ENCODE peak calls at places on chromosomes 3 and 15, in four cellular contexts. L is H9, G is fibroblast of lung, M is HCT116. H is an unnamed sample. For H3K4me1, the result is how much of the 10 kb centered on the place peaks cover.

GRCh38 chr3:194395767-194396527 is 3.1 kb downstream of the GP5 start:
- DNase-seq in G (peak), L (peak), M (no peak), H (peak)

GRCh38 chr3:160135850-160136249 is 89.4 kb upstream of the C3orf80 start:
- DNase-seq in L (no peak), M (no peak), G (no peak), H (no peak)

GRCh38 chr3:78900879-78901278 is 866.9 kb downstream of the ROBO1 start:
- DNase-seq in M (no peak), L (no peak), G (peak), H (no peak)

GRCh38 chr3:71160800-71161546 is 422.6 kb downstream of the FOXP1 start:
- DNase-seq in L (no peak), M (no peak), G (peak), H (no peak)

GRCh38 chr3:193168911-193169310 is 72.1 kb upstream of the PLAAT1 start:
- DNase-seq in M (no peak), L (no peak), G (no peak), H (no peak)

GRCh38 chr3:161403251-161403650 is 31.9 kb upstream of the SPTSSB start:
- DNase-seq in L (no peak), G (no peak), M (no peak), H (no peak)

GRCh38 chr15:88131937-88132336 is 124.6 kb downstream of the NTRK3 start:
- DNase-seq in L (no peak), M (no peak), G (no peak), H (no peak)

GRCh38 chr3:138949002-138949418 is 2.0 kb downstream of the FOXL2NB start:
- DNase-seq in L (peak), M (no peak), G (no peak), H (peak)

GRCh38 chr3:172751188-172751571 is 654 bp downstream of the ECT2 start:
- DNase-seq in M (no peak), L (no peak), G (peak), H (no peak)

GRCh38 chr15:70795311-70795665 is 31.9 kb upstream of the UACA start:
- DNase-seq in G (peak), L (no peak), M (peak), H (no peak)

GRCh38 chr15:66565731-66566130 is at the start of gene LCTL:
- DNase-seq in L (peak), M (no peak), G (peak), H (peak)

GRCh38 chr3:187020376-187020775 is 90.0 kb downstream of the ST6GAL1 start:
- DNase-seq in G (no peak), L (no peak), M (no peak), H (no peak)

GRCh38 chr3:183148056-183148455 is 14.5 kb downstream of the LAMP3 start:
- DNase-seq in M (no peak), G (peak), L (no peak), H (no peak)

GRCh38 chr3:12644297-12644937 is 19.5 kb downstream of the RAF1 start:
- DNase-seq in M (no peak), G (peak), L (no peak), H (no peak)

GRCh38 chr3:95434436-95434835 is 1371.6 kb downstream of the NSUN3 start:
- DNase-seq in M (no peak), L (no peak), G (peak), H (no peak)

GRCh38 chr3:11499144-11499543 is 144.6 kb downstream of the VGLL4 start:
- DNase-seq in L (no peak), M (no peak), G (peak), H (no peak)

DNA sequence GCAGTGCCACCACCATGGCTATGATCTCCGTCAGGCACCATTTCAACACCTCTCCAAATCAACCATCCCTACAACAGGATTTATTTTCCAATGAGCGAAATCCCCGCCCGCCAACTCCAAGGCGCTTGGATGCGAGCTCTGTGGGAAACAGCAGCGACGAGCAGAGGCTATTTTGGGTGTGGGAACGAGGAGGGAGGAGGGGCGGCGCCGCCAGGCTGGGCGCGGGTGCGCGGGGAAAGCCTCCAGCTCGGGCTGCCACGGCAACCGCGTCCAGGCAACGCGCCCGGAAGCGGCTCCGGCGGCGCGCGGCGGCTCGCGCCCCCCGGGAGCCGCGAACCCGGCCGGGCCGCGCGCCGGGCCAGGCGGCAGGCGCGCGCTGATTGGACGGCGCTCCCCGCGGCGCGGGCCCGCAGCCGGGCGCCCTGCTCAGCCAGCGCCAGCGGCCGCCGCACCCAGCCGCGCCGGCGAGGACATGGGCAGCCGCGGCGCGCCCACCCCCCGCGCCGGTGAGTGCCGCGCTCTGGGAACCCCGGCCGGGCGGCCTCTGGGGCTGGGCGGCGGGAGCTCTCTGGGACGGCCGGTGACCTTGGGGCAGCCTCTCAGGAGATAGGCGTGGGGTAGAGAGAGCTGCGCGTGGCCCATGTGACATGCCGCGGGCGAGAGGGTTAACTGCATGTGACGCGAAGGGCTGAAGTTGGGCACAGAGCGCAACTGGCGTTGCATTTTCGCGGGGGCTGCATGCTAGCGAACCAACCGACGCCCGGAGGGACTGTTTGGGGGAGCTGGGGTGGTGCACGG is at the start of gene FAM81A:
- DNase-seq in L (peak), M (peak), G (peak), H (peak)
- TF ChIP-seq CTCF in L (no peak), M (no peak), G (no peak), H (no peak)

GRCh38 chr3:152374260-152374990 is 105.7 kb downstream of the MBNL1 start:
- DNase-seq in M (no peak), G (no peak), L (no peak), H (no peak)
- H3K4me1 ChIP-seq in M (under half), G (under half), L (under half), H (under half)

GRCh38 chr3:42505203-42505848 is 2.9 kb downstream of the VIPR1 start:
- DNase-seq in G (no peak), M (no peak), L (peak), H (peak)

GRCh38 chr3:42502429-42503250 is at the start of gene VIPR1:
- DNase-seq in M (peak), L (peak), G (no peak), H (peak)

GRCh38 chr3:42504334-42505202 is 2.1 kb downstream of the VIPR1 start:
- DNase-seq in M (no peak), G (no peak), L (peak), H (peak)

GRCh38 chr3:42503251-42503924 is 945 bp downstream of the VIPR1 start:
- DNase-seq in M (no peak), L (no peak), G (no peak), H (peak)

DNA sequence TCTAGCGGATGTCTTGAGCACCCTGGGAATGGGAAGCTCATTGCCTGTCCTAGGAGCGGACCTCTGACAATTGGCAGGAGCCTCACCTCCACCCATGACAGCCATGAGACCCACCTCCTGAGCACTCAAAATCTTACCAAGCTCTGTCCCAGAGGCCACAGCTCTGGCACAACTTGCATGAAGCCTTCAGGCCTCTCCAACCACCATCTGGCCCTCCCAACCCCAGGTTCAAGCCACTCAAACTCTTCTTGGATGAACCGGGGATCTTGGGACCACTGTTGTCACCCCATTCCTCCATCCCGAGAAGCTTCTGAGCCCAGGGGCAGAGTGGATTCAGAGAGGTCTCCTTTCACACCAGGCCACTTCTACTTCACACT is 1.5 kb downstream of the VIPR1 start:
- DNase-seq in G (no peak), L (peak), M (no peak), H (peak)
- H3K9ac ChIP-seq in G (no peak), L (no peak), M (no peak), H (no peak)

DNA sequence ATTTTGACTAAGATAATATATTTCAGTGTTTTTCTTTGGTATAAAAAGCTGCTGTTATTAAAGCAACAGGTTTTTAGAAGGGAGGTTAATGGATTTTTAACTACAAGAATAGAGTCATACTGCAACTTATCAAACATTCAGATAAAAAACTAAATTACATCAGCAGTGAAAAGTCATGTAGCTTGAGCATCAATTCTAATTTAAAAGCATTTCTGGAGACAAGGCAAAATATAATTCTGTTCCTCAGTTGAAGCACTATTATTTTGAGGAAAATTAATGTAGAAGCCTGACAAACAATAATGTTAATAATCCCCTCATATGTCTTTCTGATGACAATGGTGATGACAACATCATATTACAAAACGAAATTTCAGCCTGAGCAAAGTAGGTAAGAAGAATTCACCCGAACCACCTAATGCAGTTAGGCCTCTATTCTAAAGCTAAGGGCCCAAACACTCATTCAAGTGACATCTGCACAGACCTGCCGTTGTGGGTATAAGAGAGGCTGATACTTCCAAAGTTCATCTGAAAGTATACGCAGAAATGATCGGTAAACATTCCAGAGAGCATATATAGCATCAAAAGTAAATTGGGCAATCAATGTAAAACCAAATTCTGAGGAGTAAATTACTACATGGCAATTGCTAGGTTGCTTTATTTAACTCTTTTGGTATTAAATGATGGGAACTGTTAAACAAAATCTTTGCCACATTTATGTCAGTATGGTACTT is 12.8 kb upstream of the ROBO2 start:
- DNase-seq in G (no peak), M (no peak), L (no peak), H (no peak)
- TF ChIP-seq CTCF in G (no peak), M (no peak), L (no peak), H (no peak)

GRCh38 chr15:85458764-85459163 is 78.4 kb downstream of the AKAP13 start:
- DNase-seq in M (no peak), G (no peak), L (no peak), H (no peak)
- H3K4me1 ChIP-seq in M (under half), G (under half), L (under half), H (under half)

GRCh38 chr3:48599077-48599501 is 4.0 kb upstream of the COL7A1 start:
- DNase-seq in G (no peak), L (no peak), M (no peak), H (no peak)
- H3K9ac ChIP-seq in G (peak), L (no peak), M (no peak), H (no peak)

H was measured in endodermal cell.